ENCODE peak calls at places on chromosomes 1 and 21, in ten cellular contexts. K, O, Q, E, R, H, S, C, I and A are unnamed samples.

GRCh38 chr1:63920154-63921117 is 146.6 kb downstream of the ROR1 start:
- DNase-seq in K (no peak), R (peak; percentile 98), Q (peak; percentile 22), E (no peak), S (peak; percentile 60), O (peak; percentile 42), H (no peak), I (peak; percentile 100), C (no peak), A (no peak)

GRCh38 chr1:12376236-12377064 is 146.6 kb downstream of the VPS13D start:
- DNase-seq in O (no peak), R (no peak), H (no peak), E (peak; percentile 58), S (no peak), Q (no peak), C (no peak), I (no peak), K (no peak), A (no peak)

GRCh38 chr1:182575540-182576149 is 13.4 kb downstream of the RNASEL start:
- DNase-seq in I (peak; percentile 78), S (no peak), Q (no peak), H (no peak), O (no peak), C (no peak), R (peak; percentile 58), E (no peak), K (no peak), A (no peak)

GRCh38 chr1:96598416-96599168 is 123.0 kb upstream of the PTBP2 start:
- DNase-seq in C (no peak), Q (no peak), S (no peak), E (peak; percentile 86), R (peak; percentile 12), H (no peak), O (no peak), K (no peak), I (peak; percentile 51), A (no peak)

GRCh38 chr1:58898739-58899580 is 115.1 kb upstream of the JUN start:
- DNase-seq in R (no peak), S (no peak), C (no peak), E (no peak), Q (peak; percentile 51), I (no peak), H (no peak), K (no peak), O (no peak), A (no peak)

GRCh38 chr1:99571092-99571734 is 74.7 kb upstream of the PALMD start:
- DNase-seq in R (no peak), O (no peak), E (no peak), C (no peak), S (no peak), I (no peak), Q (no peak), K (no peak), H (no peak), A (no peak)

GRCh38 chr1:220281159-220281574 is 8.9 kb upstream of the RAB3GAP2 start:
- DNase-seq in S (no peak), C (no peak), E (no peak), O (peak; percentile 47), R (peak; percentile 22), Q (no peak), I (no peak), K (no peak), H (no peak), A (peak; percentile 38)

GRCh38 chr1:37602750-37603694 is 7.3 kb upstream of the GNL2 start:
- DNase-seq in H (no peak), S (no peak), E (no peak), I (peak; percentile 29), K (no peak), C (no peak), Q (peak; percentile 18), R (peak; percentile 44), O (peak; percentile 63), A (peak; percentile 55)

GRCh38 chr1:209367031-209367813 is 216.3 kb upstream of the CAMK1G start:
- DNase-seq in K (no peak), E (no peak), Q (no peak), O (no peak), R (peak; percentile 83), I (no peak), S (no peak), C (no peak), H (no peak), A (no peak)

GRCh38 chr1:24124980-24125379 is 13.0 kb upstream of the MYOM3 start:
- DNase-seq in O (no peak), E (no peak), C (no peak), K (no peak), S (no peak), H (no peak), Q (no peak), I (no peak), R (no peak), A (no peak)

GRCh38 chr1:179493323-179493722 is 82.4 kb downstream of the NPHS2 start:
- DNase-seq in Q (no peak), I (no peak), O (no peak), R (peak; percentile 4), E (no peak), S (no peak), C (no peak), K (no peak), H (no peak), A (no peak)

GRCh38 chr1:205516362-205516761 is 11.9 kb downstream of the CDK18 start:
- DNase-seq in I (no peak), C (no peak), Q (no peak), H (no peak), S (no peak), K (no peak), R (no peak), E (no peak), O (no peak), A (no peak)

GRCh38 chr1:197567442-197567841 is 207.8 kb downstream of the DENND1B start:
- DNase-seq in C (no peak), Q (no peak), I (no peak), O (no peak), S (no peak), K (no peak), H (no peak), E (no peak), R (no peak), A (no peak)

GRCh38 chr1:215523906-215524305 is 43.2 kb upstream of the KCTD3 start:
- DNase-seq in R (peak; percentile 14), K (no peak), C (no peak), S (no peak), Q (no peak), H (no peak), O (no peak), E (no peak), I (no peak), A (no peak)

GRCh38 chr1:226962421-226963391 is 22.6 kb downstream of the COQ8A start:
- DNase-seq in H (no peak), E (no peak), O (no peak), K (no peak), S (no peak), Q (no peak), I (no peak), R (no peak), C (no peak), A (no peak)

GRCh38 chr1:38038836-38039235 is 7.8 kb downstream of the POU3F1 start:
- DNase-seq in C (no peak), Q (no peak), R (peak; percentile 88), I (peak; percentile 82), K (no peak), O (peak; percentile 85), E (no peak), S (no peak), H (no peak), A (no peak)

GRCh38 chr21:31557956-31558838 is 101.3 kb upstream of the SOD1 start:
- DNase-seq in H (peak; percentile 75), Q (no peak), O (peak; percentile 64), R (peak; percentile 32), E (peak; percentile 62), K (no peak), I (peak; percentile 27), S (no peak), C (no peak), A (no peak)

GRCh38 chr1:3590145-3590768 is 21.1 kb downstream of the MEGF6 start:
- DNase-seq in S (no peak), Q (no peak), E (no peak), C (no peak), O (no peak), R (no peak), K (no peak), I (no peak), H (no peak), A (no peak)

GRCh38 chr21:44505673-44506278 is 34.2 kb downstream of the KRTAP10-1 start:
- DNase-seq in O (no peak), R (peak; percentile 37), E (no peak), S (no peak), Q (no peak), C (no peak), H (no peak), I (no peak), K (no peak), A (no peak)

GRCh38 chr1:93844262-93845045 is 34.6 kb downstream of the DNTTIP2 start:
- DNase-seq in O (peak; percentile 82), C (no peak), H (no peak), K (no peak), R (peak; percentile 78), E (peak; percentile 68), S (no peak), I (peak; percentile 85), Q (peak; percentile 66), A (peak; percentile 63)

GRCh38 chr1:242030071-242030470 is 31.2 kb upstream of the MAP1LC3C start:
- DNase-seq in O (no peak), E (no peak), Q (no peak), I (peak; percentile 18), C (no peak), S (no peak), K (no peak), R (peak; percentile 83), H (no peak), A (no peak)

GRCh38 chr1:64131155-64131554 is 72.3 kb upstream of the UBE2U start:
- DNase-seq in H (no peak), E (no peak), I (no peak), K (no peak), S (no peak), Q (no peak), O (no peak), C (no peak), R (no peak), A (no peak)

GRCh38 chr21:35254006-35254751 is 205.1 kb upstream of the RUNX1 start:
- DNase-seq in H (no peak), Q (no peak), E (no peak), C (no peak), I (no peak), O (no peak), S (peak; percentile 74), R (peak; percentile 39), K (no peak), A (no peak)

GRCh38 chr21:25176637-25177412 is 430.5 kb downstream of the MRPL39 start:
- DNase-seq in Q (no peak), H (no peak), E (no peak), S (no peak), O (no peak), R (peak; percentile 42), C (no peak), I (no peak), K (no peak), A (no peak)

GRCh38 chr1:59967141-59967697 is 40.6 kb upstream of the CYP2J2 start:
- DNase-seq in H (no peak), O (no peak), E (no peak), C (no peak), K (no peak), S (no peak), R (peak; percentile 66), Q (no peak), I (peak; percentile 58), A (no peak)

GRCh38 chr21:45292399-45293213 is 4.9 kb upstream of the POFUT2 start:
- DNase-seq in S (no peak), E (peak; percentile 73), I (peak; percentile 67), R (peak; percentile 92), K (peak; percentile 96), O (peak; percentile 89), C (peak; percentile 74), H (peak; percentile 89), Q (peak; percentile 84), A (peak; percentile 86)

GRCh38 chr1:227729881-227730629 is 5.0 kb downstream of the JMJD4 start:
- DNase-seq in Q (no peak), R (peak; percentile 74), H (peak; percentile 66), K (no peak), E (peak; percentile 42), O (peak; percentile 64), S (no peak), C (no peak), I (peak; percentile 12), A (peak; percentile 75)

GRCh38 chr1:156346636-156347035 is 8.3 kb downstream of the TSACC start:
- DNase-seq in Q (no peak), E (no peak), K (no peak), H (no peak), S (no peak), R (no peak), C (no peak), I (no peak), O (no peak), A (peak; percentile 44)